ENCODE peak calls at places on chromosome 13, in four cellular contexts. X is Right ventricle myocardium superior; N is T-helper 17 cell; V is naive thymus-derived CD8-positive, alpha-beta T cell. Z is an unnamed sample.

GRCh38 chr13:49022472-49023144 is 46.9 kb downstream of the FNDC3A start:
- DNase-seq in X (no peak), N (no peak), V (no peak), Z (no peak)

GRCh38 chr13:40236566-40237168 is 429.8 kb downstream of the FOXO1 start:
- DNase-seq in X (peak), N (no peak), V (no peak), Z (no peak)

GRCh38 chr13:30396434-30397075 is 25.7 kb upstream of the UBE2L5 start:
- DNase-seq in X (no peak), N (no peak), V (no peak), Z (no peak)

GRCh38 chr13:75458696-75459422 is 23.1 kb downstream of the TBC1D4 start:
- DNase-seq in X (peak), N (no peak), V (no peak), Z (no peak)

GRCh38 chr13:30934381-30934780 is 1.9 kb downstream of the TEX26 start:
- DNase-seq in X (no peak), N (no peak), V (no peak), Z (no peak)

GRCh38 chr13:48797127-48797526 is 143.4 kb downstream of the CYSLTR2 start:
- DNase-seq in X (no peak), N (no peak), V (no peak), Z (no peak)

GRCh38 chr13:99415014-99415650 is 86.1 kb upstream of the TM9SF2 start:
- DNase-seq in X (no peak), N (no peak), V (no peak), Z (no peak)

GRCh38 chr13:31775148-31775547 is 35.8 kb downstream of the RXFP2 start:
- DNase-seq in X (no peak), N (no peak), V (no peak), Z (no peak)

GRCh38 chr13:102012299-102013293 is 389.3 kb downstream of the FGF14 start:
- DNase-seq in X (peak), N (no peak), V (no peak), Z (no peak)

GRCh38 chr13:60590775-60591174 is 193.8 kb downstream of the TDRD3 start:
- DNase-seq in X (no peak), N (no peak), V (no peak), Z (no peak)

GRCh38 chr13:38758278-38758677 is 71.4 kb downstream of the FREM2 start:
- DNase-seq in X (no peak), N (no peak), V (no peak), Z (no peak)

GRCh38 chr13:77460195-77460594 is 75.3 kb upstream of the SCEL start:
- DNase-seq in X (peak), N (no peak), V (no peak), Z (no peak)

GRCh38 chr13:50712469-50712868 is 131.0 kb downstream of the DLEU7 start:
- DNase-seq in X (no peak), N (no peak), V (no peak), Z (no peak)

GRCh38 chr13:100302391-100302790 is 213.5 kb downstream of the PCCA start:
- DNase-seq in X (no peak), N (no peak), V (no peak), Z (no peak)

GRCh38 chr13:112204376-112204775 is 137.4 kb downstream of the SOX1 start:
- DNase-seq in X (no peak), N (no peak), V (no peak), Z (no peak)

GRCh38 chr13:108168929-108169328 is 46.4 kb downstream of the LIG4 start:
- DNase-seq in X (no peak), N (no peak), V (no peak), Z (no peak)

GRCh38 chr13:47484564-47484963 is 516.5 kb downstream of the SUCLA2 start:
- DNase-seq in X (no peak), N (no peak), V (no peak), Z (no peak)

GRCh38 chr13:80894930-80895329 is 554.0 kb upstream of the SPRY2 start:
- DNase-seq in X (no peak), N (no peak), V (no peak), Z (no peak)

GRCh38 chr13:34696296-34696695 is 245.8 kb upstream of the NBEA start:
- DNase-seq in X (no peak), N (no peak), V (no peak), Z (no peak)

GRCh38 chr13:72150502-72150901 is 283.5 kb upstream of the DACH1 start:
- DNase-seq in X (no peak), N (no peak), V (no peak), Z (no peak)

Z was measured in caudate nucleus.